ENCODE peak calls at places on chromosomes 2 and 18, in five cellular contexts. G is A549, A is heart left ventricle, H is stomach, J is ovary. C is an unnamed sample.
A peak's percentile ranks its signal among the peaks of the same experiment; 100 is the strongest.

GRCh38 chr2:230537531-230537976 is 121.6 kb downstream of the SP100 start:
- DNase-seq in G (no peak), A (no peak), H (no peak), J (no peak), C (no peak)

GRCh38 chr2:20622731-20623130 is 28.2 kb downstream of the HS1BP3 start:
- DNase-seq in G (no peak), A (peak; percentile 82), H (no peak), J (no peak), C (peak; percentile 75)

GRCh38 chr2:127531133-127531709 is 4.3 kb upstream of the MYO7B start:
- DNase-seq in G (no peak), A (no peak), H (no peak), J (no peak), C (no peak)

GRCh38 chr2:99691931-99692330 is 202.1 kb upstream of the REV1 start:
- DNase-seq in G (no peak), A (peak; percentile 75), H (no peak), J (no peak), C (no peak)

GRCh38 chr2:220188031-220188430 is 560.6 kb downstream of the SLC4A3 start:
- DNase-seq in G (peak; percentile 79), A (no peak), H (no peak), J (no peak), C (no peak)

GRCh38 chr18:12452801-12453200 is 45.1 kb downstream of the PRELID3A start:
- DNase-seq in G (no peak), A (no peak), H (no peak), J (no peak), C (no peak)

GRCh38 chr2:150219861-150220260 is 267.6 kb downstream of the RND3 start:
- DNase-seq in G (no peak), A (no peak), H (no peak), J (no peak), C (no peak)

GRCh38 chr2:235026649-235027557 is 75.1 kb downstream of the SH3BP4 start:
- DNase-seq in G (peak; percentile 81), A (no peak), H (peak; percentile 96), J (no peak), C (peak; percentile 62)

GRCh38 chr2:177165103-177165583 is 47.5 kb upstream of the HNRNPA3 start:
- DNase-seq in G (peak; percentile 66), A (peak; percentile 64), H (no peak), J (peak; percentile 44), C (no peak)

GRCh38 chr2:171957061-171957460 is 34.8 kb downstream of the HAT1 start:
- DNase-seq in G (peak; percentile 16), A (no peak), H (no peak), J (no peak), C (no peak)

GRCh38 chr2:188369365-188369764 is 77.7 kb downstream of the GULP1 start:
- DNase-seq in G (peak; percentile 69), A (no peak), H (peak; percentile 31), J (no peak), C (no peak)

GRCh38 chr2:66192888-66193287 is 242.0 kb upstream of the MEIS1 start:
- DNase-seq in G (no peak), A (no peak), H (no peak), J (no peak), C (no peak)

GRCh38 chr2:10560626-10561025 is 112.5 kb upstream of the ODC1 start:
- DNase-seq in G (no peak), A (no peak), H (peak; percentile 1), J (no peak), C (no peak)

GRCh38 chr2:159893439-159893838 is 95.4 kb upstream of the CD302 start:
- DNase-seq in G (no peak), A (no peak), H (no peak), J (no peak), C (no peak)

GRCh38 chr2:159897720-159898119 is 99.7 kb upstream of the CD302 start:
- DNase-seq in G (no peak), A (no peak), H (no peak), J (no peak), C (no peak)

GRCh38 chr2:159897081-159897480 is 99.1 kb upstream of the CD302 start:
- DNase-seq in G (no peak), A (no peak), H (no peak), J (no peak), C (no peak)

GRCh38 chr2:159894145-159894838 is 96.3 kb upstream of the CD302 start:
- DNase-seq in G (no peak), A (no peak), H (no peak), J (no peak), C (no peak)

DNA sequence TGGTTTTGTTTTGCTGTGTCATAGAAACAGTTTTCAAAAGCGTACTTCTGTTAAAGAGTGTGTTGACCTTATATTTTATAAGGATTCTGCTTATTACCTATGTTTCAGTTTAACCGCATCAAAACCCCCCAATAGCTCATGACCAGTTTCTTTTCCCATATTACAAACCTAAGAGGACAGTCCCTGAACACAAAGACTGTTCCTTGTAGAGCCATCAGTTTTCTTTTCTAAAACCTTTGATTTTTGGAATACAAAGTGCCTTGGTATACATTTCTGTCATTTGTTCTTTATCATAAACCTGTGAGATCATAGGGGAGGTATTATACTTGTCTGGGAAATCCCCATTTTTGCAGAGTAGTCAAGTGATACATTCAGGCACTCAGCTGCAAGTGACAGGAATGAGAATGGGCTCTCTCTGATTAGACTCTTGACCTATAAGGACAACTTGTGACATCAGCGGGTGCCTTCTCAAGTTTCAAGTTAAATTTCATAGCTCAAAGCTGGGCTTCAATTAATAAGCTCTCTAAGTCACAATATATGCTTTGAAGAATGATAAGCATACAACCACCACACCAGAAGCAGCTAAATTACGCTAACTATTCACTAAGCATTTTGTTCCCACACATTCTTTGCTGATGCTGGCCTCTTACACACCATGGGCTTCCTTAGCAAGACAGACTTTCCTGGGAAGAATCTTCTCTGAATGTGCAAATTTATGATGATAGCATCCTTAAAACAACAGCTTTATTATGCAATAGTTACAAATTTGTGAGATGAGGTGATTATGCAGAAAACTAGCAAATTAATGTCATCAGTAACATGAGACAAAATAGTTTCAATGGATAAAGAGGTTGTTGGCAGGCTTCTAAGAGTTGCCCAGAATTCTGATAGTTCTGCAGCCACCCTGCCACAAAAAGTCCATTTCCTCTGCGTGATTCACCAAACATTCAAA is 97.5 kb upstream of the CD302 start:
- DNase-seq in G (no peak), A (no peak), H (no peak), J (no peak), C (no peak)
- TF ChIP-seq POLR2A in G (no peak), A (no peak), H (no peak), J (no peak), C (no peak)

GRCh38 chr2:180823546-180824141 is 156.8 kb upstream of the UBE2E3 start:
- DNase-seq in G (no peak), A (no peak), H (no peak), J (no peak), C (no peak)
- H3K27ac ChIP-seq in G (no peak overlapping the region), A (no peak overlapping the region), H (no peak overlapping the region), J (no peak overlapping the region), C (no peak overlapping the region)

GRCh38 chr2:19119326-19120001 is 239.0 kb downstream of the OSR1 start:
- DNase-seq in G (no peak), A (no peak), H (no peak), J (no peak), C (no peak)
- H3K4me1 ChIP-seq in G (peaks cover 7% of the 10 kb centered on the region), A (no peaks in the 10 kb centered on the region), H (no peaks in the 10 kb centered on the region), J (peaks cover 1% of the 10 kb centered on the region), C (no peaks in the 10 kb centered on the region)

DNA sequence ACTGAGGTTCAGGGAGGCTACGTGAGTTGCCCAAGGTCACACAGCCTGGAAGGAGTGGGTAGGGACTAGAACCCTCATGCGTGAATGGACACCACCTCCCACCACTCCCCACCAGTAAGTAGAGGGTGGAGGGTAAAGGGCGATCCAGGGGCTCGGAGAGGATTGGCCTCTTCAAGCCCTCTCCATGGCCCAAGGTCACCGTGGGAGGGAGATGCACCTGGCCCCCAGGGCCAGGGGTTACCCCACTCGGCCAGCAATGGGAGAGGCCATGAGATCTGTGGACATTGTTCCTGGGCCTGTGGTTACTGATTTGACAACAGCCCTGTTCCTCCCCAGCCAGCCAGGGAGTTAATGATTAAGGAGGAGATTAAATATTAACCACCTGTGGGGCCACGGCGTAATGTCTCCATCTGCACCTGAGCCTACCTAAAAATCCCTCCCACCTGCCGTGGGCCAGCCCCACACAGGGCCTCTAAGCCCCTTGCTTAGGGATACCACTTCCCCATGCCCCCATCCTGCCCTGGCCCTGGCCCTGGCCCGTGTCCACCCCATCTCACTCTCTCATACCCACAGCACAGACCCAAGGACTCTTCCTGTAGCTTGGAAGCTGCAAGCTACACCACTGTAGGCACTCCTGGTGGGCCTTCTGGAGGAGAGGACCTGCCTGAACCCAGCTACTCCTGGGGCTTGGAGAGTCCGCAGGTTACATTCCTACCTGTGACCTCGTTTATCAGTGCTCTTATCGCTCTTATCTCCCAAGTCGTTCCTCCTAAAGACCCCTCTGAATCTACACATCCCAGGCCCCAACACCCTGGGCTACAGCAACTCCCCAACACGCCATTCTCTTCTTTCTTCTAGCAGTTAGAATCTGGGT is 32.2 kb downstream of the ZFP36L2 start:
- DNase-seq in G (peak; percentile 85), A (no peak), H (peak; percentile 83), J (no peak), C (no peak)
- TF ChIP-seq POLR2A in G (peak; percentile 39), A (no peak), H (no peak), J (no peak), C (no peak)

DNA sequence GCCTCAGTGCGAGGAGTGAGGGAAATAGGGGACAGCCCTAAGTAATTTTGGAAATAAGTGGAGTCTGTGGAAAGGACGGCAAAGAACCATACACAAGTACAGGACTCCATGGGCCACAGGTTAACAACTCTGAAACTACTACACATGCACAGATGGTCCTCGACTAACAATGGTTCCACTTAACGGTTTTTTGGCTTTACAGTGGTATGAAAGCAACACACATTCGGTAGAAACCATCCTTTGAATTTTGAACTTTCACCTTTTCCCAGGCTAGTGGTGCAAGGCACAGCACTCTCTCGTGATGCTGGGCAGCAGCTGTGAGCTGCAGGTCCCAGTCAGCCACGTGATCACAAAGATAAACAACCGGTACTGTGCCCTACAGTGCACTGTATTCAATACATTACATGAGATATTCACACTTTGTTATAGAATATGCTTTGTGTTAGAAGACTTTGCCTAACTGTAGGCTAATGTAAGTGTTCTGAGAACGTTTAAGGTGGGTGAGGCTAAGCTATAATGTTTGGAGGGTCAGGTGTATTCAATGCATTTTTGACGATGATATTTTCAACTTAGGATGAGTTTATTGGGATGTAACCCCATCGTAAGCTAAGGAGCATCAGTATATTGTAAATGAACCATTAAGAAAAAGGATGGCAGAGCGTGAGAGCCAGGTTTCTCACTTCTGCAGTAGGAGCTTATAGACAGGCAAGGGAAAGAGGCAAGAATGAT is 44.6 kb downstream of the TBC1D8 start:
- DNase-seq in G (no peak), A (no peak), H (peak; percentile 56), J (no peak), C (no peak)
- H3K27ac ChIP-seq in G (peak overlapping the region; percentile 89), A (peak overlapping the region; percentile 21), H (peak overlapping the region; percentile 49), J (no peak overlapping the region), C (no peak overlapping the region)

DNA sequence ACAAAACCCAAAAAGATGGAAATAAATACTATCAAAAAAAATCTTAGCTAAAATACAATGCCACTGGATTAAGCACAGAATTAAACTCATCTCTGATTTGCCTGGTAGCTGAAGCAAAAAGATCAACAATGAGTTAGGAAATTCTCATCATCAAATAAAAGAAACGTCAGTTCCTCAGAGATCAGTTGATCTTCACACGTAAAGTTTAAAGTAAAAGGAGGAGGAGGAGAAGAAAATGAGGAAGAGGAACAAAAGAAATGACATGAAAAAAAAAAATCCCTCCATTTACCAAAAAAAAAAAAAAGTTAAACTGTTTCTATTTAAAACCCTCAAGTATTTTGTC is 22.6 kb downstream of the KLF7 start:
- DNase-seq in G (no peak), A (no peak), H (no peak), J (no peak), C (no peak)
- H3K4me1 ChIP-seq in G (peaks cover 49% of the 10 kb centered on the region), A (peaks cover 98% of the 10 kb centered on the region), H (peaks cover 14% of the 10 kb centered on the region), J (peaks cover 21% of the 10 kb centered on the region), C (peaks cover 75% of the 10 kb centered on the region)

GRCh38 chr18:78794031-78794430 is 185.6 kb upstream of the SALL3 start:
- DNase-seq in G (no peak), A (peak; percentile 40), H (no peak), J (no peak), C (peak; percentile 54)
- TF ChIP-seq POLR2A in G (no peak), A (no peak), H (no peak), J (no peak), C (no peak)

C was measured in spleen.